ENCODE peak calls at places on chromosome 5, in seven cellular contexts. T, O, G, A, B, I and L are unnamed samples.

GRCh38 chr5:154449786-154450185 is 4.0 kb downstream of the SAP30L start:
- DNase-seq in T (no peak), O (no peak), G (no peak), A (no peak), B (no peak), I (peak), L (no peak)

GRCh38 chr5:127564002-127564769 is 46.7 kb downstream of the PRRC1 start:
- DNase-seq in T (peak), O (peak), G (no peak), A (no peak), B (peak), I (peak), L (peak)

GRCh38 chr5:95643152-95643551 is 3.4 kb upstream of the RFESD start:
- DNase-seq in T (no peak), O (no peak), G (no peak), A (no peak), B (no peak), I (no peak), L (no peak)

GRCh38 chr5:95741458-95741857 is 10.3 kb downstream of the RHOBTB3 start:
- DNase-seq in T (no peak), O (no peak), G (no peak), A (no peak), B (no peak), I (no peak), L (no peak)

GRCh38 chr5:178587793-178588611 is 2.2 kb downstream of the COL23A1 start:
- DNase-seq in T (no peak), O (no peak), G (no peak), A (no peak), B (no peak), I (no peak), L (no peak)

GRCh38 chr5:35884125-35884788 is 27.6 kb downstream of the IL7R start:
- DNase-seq in T (peak), O (no peak), G (no peak), A (no peak), B (no peak), I (peak), L (no peak)

GRCh38 chr5:122150128-122150685 is 20.9 kb downstream of the ZNF474 start:
- DNase-seq in T (no peak), O (no peak), G (no peak), A (no peak), B (no peak), I (peak), L (no peak)

GRCh38 chr5:94745786-94746730 is 127.6 kb downstream of the SLF1 start:
- DNase-seq in T (no peak), O (no peak), G (no peak), A (no peak), B (no peak), I (peak), L (no peak)

GRCh38 chr5:59810041-59810440 is 83.5 kb downstream of the PDE4D start:
- DNase-seq in T (peak), O (peak), G (peak), A (peak), B (peak), I (peak), L (peak)

GRCh38 chr5:180633283-180634177 is 15.9 kb downstream of the FLT4 start:
- DNase-seq in T (no peak), O (no peak), G (peak), A (no peak), B (no peak), I (no peak), L (no peak)

GRCh38 chr5:68540798-68541590 is 325.4 kb downstream of the PIK3R1 start:
- DNase-seq in T (no peak), O (peak), G (no peak), A (no peak), B (no peak), I (no peak), L (no peak)

GRCh38 chr5:132799392-132799791 is 13.7 kb upstream of the SOWAHA start:
- DNase-seq in T (no peak), O (no peak), G (no peak), A (no peak), B (no peak), I (no peak), L (no peak)
- H3K27ac ChIP-seq in T (no peak), O (no peak), G (no peak), A (no peak), B (no peak), I (no peak), L (peak)

GRCh38 chr5:40796487-40796889 is 1.7 kb downstream of the PRKAA1 start:
- DNase-seq in T (no peak), O (no peak), G (no peak), A (no peak), B (no peak), I (peak), L (no peak)
- H3K27ac ChIP-seq in T (peak), O (no peak), G (peak), A (no peak), B (no peak), I (peak), L (no peak)

GRCh38 chr5:58069016-58069705 is 390.7 kb downstream of the PLK2 start:
- DNase-seq in T (no peak), O (no peak), G (peak), A (no peak), B (no peak), I (no peak), L (no peak)
- H3K27ac ChIP-seq in T (peak), O (no peak), G (no peak), A (no peak), B (no peak), I (no peak), L (no peak)

GRCh38 chr5:39016587-39017275 is 57.5 kb downstream of the RICTOR start:
- DNase-seq in T (no peak), O (no peak), G (no peak), A (no peak), B (no peak), I (peak), L (no peak)
- H3K27ac ChIP-seq in T (no peak), O (peak), G (peak), A (no peak), B (no peak), I (peak), L (no peak)

GRCh38 chr5:150905312-150905683 is 518 bp upstream of the ZNF300 start:
- DNase-seq in T (no peak), O (no peak), G (no peak), A (no peak), B (no peak), I (no peak), L (no peak)
- H3K27ac ChIP-seq in T (peak), O (peak), G (no peak), A (no peak), B (no peak), I (peak), L (peak)

GRCh38 chr5:149791881-149792280 is 61.8 kb downstream of the PPARGC1B start:
- DNase-seq in T (no peak), O (no peak), G (no peak), A (no peak), B (no peak), I (no peak), L (no peak)
- H3K27ac ChIP-seq in T (no peak), O (no peak), G (no peak), A (no peak), B (no peak), I (no peak), L (no peak)